ENCODE peak calls at places on chromosomes 3 and 15, in eight cellular contexts. One of them, this sample, is unnamed.

GRCh38 chr3:197891-198491 is 1.4 kb downstream of the CHL1 start:
- DNase-seq in A549: no peak
- DNase-seq in colonic mucosa: no peak
- DNase-seq in HCT116: no peak
- DNase-seq in transverse colon: no peak
- DNase-seq in left ventricle myocardium inferior: peak
- DNase-seq in CD4-positive, alpha-beta T cell: no peak
- DNase-seq in breast epithelium: peak
- DNase-seq in this sample: no peak

GRCh38 chr3:42140665-42141203 is 49.6 kb downstream of the TRAK1 start:
- DNase-seq in A549: no peak
- DNase-seq in colonic mucosa: no peak
- DNase-seq in HCT116: no peak
- DNase-seq in transverse colon: no peak
- DNase-seq in left ventricle myocardium inferior: no peak
- DNase-seq in CD4-positive, alpha-beta T cell: no peak
- DNase-seq in breast epithelium: no peak
- DNase-seq in this sample: no peak

GRCh38 chr3:66450389-66451022 is 50.3 kb downstream of the LRIG1 start:
- DNase-seq in A549: no peak
- DNase-seq in colonic mucosa: peak
- DNase-seq in HCT116: no peak
- DNase-seq in transverse colon: peak
- DNase-seq in left ventricle myocardium inferior: peak
- DNase-seq in CD4-positive, alpha-beta T cell: no peak
- DNase-seq in breast epithelium: no peak
- DNase-seq in this sample: no peak

GRCh38 chr3:110656394-110656793 is 415.2 kb upstream of the NECTIN3 start:
- DNase-seq in A549: no peak
- DNase-seq in colonic mucosa: no peak
- DNase-seq in HCT116: no peak
- DNase-seq in transverse colon: no peak
- DNase-seq in left ventricle myocardium inferior: no peak
- DNase-seq in CD4-positive, alpha-beta T cell: no peak
- DNase-seq in breast epithelium: no peak
- DNase-seq in this sample: no peak

GRCh38 chr3:186821429-186822367 is 15.4 kb upstream of the RFC4 start:
- DNase-seq in A549: peak
- DNase-seq in colonic mucosa: no peak
- DNase-seq in HCT116: peak
- DNase-seq in transverse colon: no peak
- DNase-seq in left ventricle myocardium inferior: no peak
- DNase-seq in CD4-positive, alpha-beta T cell: no peak
- DNase-seq in breast epithelium: no peak
- DNase-seq in this sample: no peak

GRCh38 chr3:100067589-100067988 is 46.7 kb downstream of the FILIP1L start:
- DNase-seq in A549: no peak
- DNase-seq in colonic mucosa: no peak
- DNase-seq in HCT116: no peak
- DNase-seq in transverse colon: no peak
- DNase-seq in left ventricle myocardium inferior: no peak
- DNase-seq in CD4-positive, alpha-beta T cell: no peak
- DNase-seq in breast epithelium: no peak
- DNase-seq in this sample: no peak

GRCh38 chr3:172224560-172225214 is 185.3 kb downstream of the FNDC3B start:
- DNase-seq in A549: no peak
- DNase-seq in colonic mucosa: no peak
- DNase-seq in HCT116: no peak
- DNase-seq in transverse colon: no peak
- DNase-seq in left ventricle myocardium inferior: no peak
- DNase-seq in CD4-positive, alpha-beta T cell: no peak
- DNase-seq in breast epithelium: no peak
- DNase-seq in this sample: no peak

GRCh38 chr15:55900019-55900418 is 93.4 kb downstream of the NEDD4 start:
- DNase-seq in A549: no peak
- DNase-seq in colonic mucosa: no peak
- DNase-seq in HCT116: no peak
- DNase-seq in transverse colon: no peak
- DNase-seq in left ventricle myocardium inferior: no peak
- DNase-seq in CD4-positive, alpha-beta T cell: no peak
- DNase-seq in breast epithelium: no peak
- DNase-seq in this sample: no peak

GRCh38 chr3:23202203-23202920 is 765 bp upstream of the UBE2E2 start:
- DNase-seq in A549: peak
- DNase-seq in colonic mucosa: peak
- DNase-seq in HCT116: no peak
- DNase-seq in transverse colon: no peak
- DNase-seq in left ventricle myocardium inferior: no peak
- DNase-seq in CD4-positive, alpha-beta T cell: no peak
- DNase-seq in breast epithelium: peak
- DNase-seq in this sample: no peak

GRCh38 chr3:116161570-116162290 is 283.6 kb downstream of the LSAMP start:
- DNase-seq in A549: no peak
- DNase-seq in colonic mucosa: no peak
- DNase-seq in HCT116: no peak
- DNase-seq in transverse colon: no peak
- DNase-seq in left ventricle myocardium inferior: no peak
- DNase-seq in CD4-positive, alpha-beta T cell: no peak
- DNase-seq in breast epithelium: no peak
- DNase-seq in this sample: no peak

GRCh38 chr3:175605851-175606250 is 746.7 kb downstream of the NAALADL2 start:
- DNase-seq in A549: no peak
- DNase-seq in colonic mucosa: no peak
- DNase-seq in HCT116: no peak
- DNase-seq in transverse colon: no peak
- DNase-seq in left ventricle myocardium inferior: no peak
- DNase-seq in CD4-positive, alpha-beta T cell: no peak
- DNase-seq in breast epithelium: no peak
- DNase-seq in this sample: no peak

GRCh38 chr3:107775958-107776357 is 253.2 kb downstream of the BBX start:
- DNase-seq in A549: no peak
- DNase-seq in colonic mucosa: no peak
- DNase-seq in HCT116: no peak
- DNase-seq in transverse colon: no peak
- DNase-seq in left ventricle myocardium inferior: no peak
- DNase-seq in CD4-positive, alpha-beta T cell: no peak
- DNase-seq in breast epithelium: no peak
- DNase-seq in this sample: no peak

GRCh38 chr15:66405007-66405406 is 18.3 kb downstream of the MAP2K1 start:
- DNase-seq in A549: no peak
- DNase-seq in colonic mucosa: no peak
- DNase-seq in HCT116: no peak
- DNase-seq in transverse colon: no peak
- DNase-seq in left ventricle myocardium inferior: no peak
- DNase-seq in CD4-positive, alpha-beta T cell: no peak
- DNase-seq in breast epithelium: no peak
- DNase-seq in this sample: no peak

GRCh38 chr3:153061938-153062528 is 100.0 kb upstream of the RAP2B start:
- DNase-seq in A549: no peak
- DNase-seq in colonic mucosa: no peak
- DNase-seq in HCT116: no peak
- DNase-seq in transverse colon: no peak
- DNase-seq in left ventricle myocardium inferior: no peak
- DNase-seq in CD4-positive, alpha-beta T cell: no peak
- DNase-seq in breast epithelium: no peak
- DNase-seq in this sample: no peak

GRCh38 chr3:113008117-113008516 is 17.3 kb downstream of the GTPBP8 start:
- DNase-seq in A549: no peak
- DNase-seq in colonic mucosa: no peak
- DNase-seq in HCT116: no peak
- DNase-seq in transverse colon: no peak
- DNase-seq in left ventricle myocardium inferior: no peak
- DNase-seq in CD4-positive, alpha-beta T cell: no peak
- DNase-seq in breast epithelium: no peak
- DNase-seq in this sample: no peak

GRCh38 chr3:152400912-152401311 is 132.2 kb downstream of the MBNL1 start:
- DNase-seq in A549: peak
- DNase-seq in colonic mucosa: no peak
- DNase-seq in HCT116: no peak
- DNase-seq in transverse colon: no peak
- DNase-seq in left ventricle myocardium inferior: no peak
- DNase-seq in CD4-positive, alpha-beta T cell: no peak
- DNase-seq in breast epithelium: no peak
- DNase-seq in this sample: no peak

GRCh38 chr3:73868688-73869315 is 244.1 kb upstream of the PDZRN3 start:
- DNase-seq in A549: peak
- DNase-seq in colonic mucosa: peak
- DNase-seq in HCT116: no peak
- DNase-seq in transverse colon: peak
- DNase-seq in left ventricle myocardium inferior: no peak
- DNase-seq in CD4-positive, alpha-beta T cell: no peak
- DNase-seq in breast epithelium: no peak
- DNase-seq in this sample: peak

GRCh38 chr15:72203507-72203837 is 5.9 kb upstream of the GRAMD2A start:
- DNase-seq in A549: peak
- DNase-seq in colonic mucosa: no peak
- DNase-seq in HCT116: no peak
- DNase-seq in transverse colon: no peak
- DNase-seq in left ventricle myocardium inferior: peak
- DNase-seq in CD4-positive, alpha-beta T cell: no peak
- DNase-seq in breast epithelium: peak
- DNase-seq in this sample: peak

GRCh38 chr15:29429584-29429983 is 160.0 kb upstream of the NSMCE3 start:
- DNase-seq in A549: no peak
- DNase-seq in colonic mucosa: no peak
- DNase-seq in HCT116: no peak
- DNase-seq in transverse colon: no peak
- DNase-seq in left ventricle myocardium inferior: no peak
- DNase-seq in CD4-positive, alpha-beta T cell: no peak
- DNase-seq in breast epithelium: no peak
- DNase-seq in this sample: no peak

GRCh38 chr3:146851665-146852064 is 246.5 kb upstream of the PLSCR5 start:
- DNase-seq in A549: no peak
- DNase-seq in colonic mucosa: no peak
- DNase-seq in HCT116: no peak
- DNase-seq in transverse colon: no peak
- DNase-seq in left ventricle myocardium inferior: no peak
- DNase-seq in CD4-positive, alpha-beta T cell: no peak
- DNase-seq in breast epithelium: no peak
- DNase-seq in this sample: no peak

DNA sequence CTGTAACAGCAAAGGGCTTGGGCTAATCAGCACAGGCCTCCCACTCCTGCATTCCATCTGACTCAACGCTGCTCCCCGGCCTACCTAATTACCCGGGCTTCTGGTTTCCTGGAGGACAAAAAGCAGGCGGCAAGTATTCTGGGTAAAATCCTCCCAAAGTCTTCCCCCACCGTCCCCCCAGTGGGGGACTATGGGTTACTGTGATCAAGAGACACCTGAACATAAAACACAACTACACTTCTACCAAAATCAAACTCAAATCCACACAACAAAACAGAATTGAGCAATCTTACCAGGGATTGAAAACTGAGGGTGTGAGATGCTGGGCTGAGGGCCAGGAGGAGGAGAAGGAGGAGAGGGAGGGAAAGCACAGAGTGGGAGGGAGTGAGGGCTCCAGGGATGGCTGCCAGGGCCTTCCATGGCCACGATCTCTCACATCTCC is 8.9 kb upstream of the NCKIPSD start:
- DNase-seq in A549: peak
- DNase-seq in colonic mucosa: peak
- DNase-seq in HCT116: peak
- DNase-seq in transverse colon: peak
- DNase-seq in left ventricle myocardium inferior: peak
- DNase-seq in CD4-positive, alpha-beta T cell: no peak
- DNase-seq in breast epithelium: peak
- DNase-seq in this sample: peak
- H3K27ac ChIP-seq in A549: peak
- H3K27ac ChIP-seq in colonic mucosa: peak
- H3K27ac ChIP-seq in HCT116: peak
- H3K27ac ChIP-seq in transverse colon: peak
- H3K27ac ChIP-seq in left ventricle myocardium inferior: peak
- H3K27ac ChIP-seq in CD4-positive, alpha-beta T cell: no peak
- H3K27ac ChIP-seq in breast epithelium: peak
- H3K27ac ChIP-seq in this sample: peak

GRCh38 chr3:197224034-197224444 is 74.4 kb downstream of the DLG1 start:
- DNase-seq in A549: peak
- DNase-seq in colonic mucosa: no peak
- DNase-seq in HCT116: peak
- DNase-seq in transverse colon: no peak
- DNase-seq in left ventricle myocardium inferior: no peak
- DNase-seq in CD4-positive, alpha-beta T cell: no peak
- DNase-seq in breast epithelium: no peak
- DNase-seq in this sample: peak
- TF ChIP-seq CTCF in A549: peak
- TF ChIP-seq CTCF in colonic mucosa: peak
- TF ChIP-seq CTCF in HCT116: peak
- TF ChIP-seq CTCF in transverse colon: peak
- TF ChIP-seq CTCF in left ventricle myocardium inferior: peak
- TF ChIP-seq CTCF in CD4-positive, alpha-beta T cell: peak
- TF ChIP-seq CTCF in breast epithelium: peak
- TF ChIP-seq CTCF in this sample: peak

GRCh38 chr3:148467341-148467740 is 230.4 kb upstream of the AGTR1 start:
- DNase-seq in A549: no peak
- DNase-seq in colonic mucosa: no peak
- DNase-seq in HCT116: no peak
- DNase-seq in transverse colon: no peak
- DNase-seq in left ventricle myocardium inferior: no peak
- DNase-seq in CD4-positive, alpha-beta T cell: no peak
- DNase-seq in breast epithelium: no peak
- DNase-seq in this sample: no peak

GRCh38 chr3:148464246-148464645 is 233.5 kb upstream of the AGTR1 start:
- DNase-seq in A549: no peak
- DNase-seq in colonic mucosa: no peak
- DNase-seq in HCT116: no peak
- DNase-seq in transverse colon: no peak
- DNase-seq in left ventricle myocardium inferior: no peak
- DNase-seq in CD4-positive, alpha-beta T cell: no peak
- DNase-seq in breast epithelium: no peak
- DNase-seq in this sample: no peak

GRCh38 chr3:148460686-148461085 is 237.0 kb upstream of the AGTR1 start:
- DNase-seq in A549: no peak
- DNase-seq in colonic mucosa: no peak
- DNase-seq in HCT116: no peak
- DNase-seq in transverse colon: no peak
- DNase-seq in left ventricle myocardium inferior: no peak
- DNase-seq in CD4-positive, alpha-beta T cell: no peak
- DNase-seq in breast epithelium: no peak
- DNase-seq in this sample: no peak

DNA sequence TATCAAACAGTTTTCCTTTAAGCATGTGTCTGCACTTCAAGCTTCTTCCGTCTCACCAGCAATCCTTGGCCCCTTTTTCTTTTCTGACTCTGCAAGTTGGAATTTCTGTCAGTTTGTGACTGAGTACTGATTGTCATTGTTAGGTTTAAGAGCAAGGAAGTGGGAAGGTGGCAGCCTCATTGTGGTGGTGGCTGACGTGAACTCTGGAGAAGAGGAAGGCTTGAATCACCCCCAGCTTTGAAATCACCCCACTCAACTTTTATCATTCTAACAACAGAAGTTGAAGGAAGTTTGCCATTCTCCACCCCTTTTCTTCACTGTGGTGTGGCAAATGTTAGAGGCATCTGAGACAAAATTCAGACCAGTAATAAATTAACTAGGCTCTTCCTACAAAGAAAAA is 231.6 kb upstream of the AGTR1 start:
- DNase-seq in A549: no peak
- DNase-seq in colonic mucosa: no peak
- DNase-seq in HCT116: no peak
- DNase-seq in transverse colon: no peak
- DNase-seq in left ventricle myocardium inferior: no peak
- DNase-seq in CD4-positive, alpha-beta T cell: no peak
- DNase-seq in breast epithelium: no peak
- DNase-seq in this sample: no peak
- H3K27ac ChIP-seq in A549: no peak
- H3K27ac ChIP-seq in colonic mucosa: no peak
- H3K27ac ChIP-seq in HCT116: no peak
- H3K27ac ChIP-seq in transverse colon: no peak
- H3K27ac ChIP-seq in left ventricle myocardium inferior: no peak
- H3K27ac ChIP-seq in CD4-positive, alpha-beta T cell: no peak
- H3K27ac ChIP-seq in breast epithelium: no peak
- H3K27ac ChIP-seq in this sample: no peak

GRCh38 chr3:184322731-184323487 is 8.5 kb downstream of the EIF4G1 start:
- DNase-seq in A549: no peak
- DNase-seq in colonic mucosa: no peak
- DNase-seq in HCT116: no peak
- DNase-seq in transverse colon: no peak
- DNase-seq in left ventricle myocardium inferior: no peak
- DNase-seq in CD4-positive, alpha-beta T cell: no peak
- DNase-seq in breast epithelium: no peak
- DNase-seq in this sample: no peak
- TF ChIP-seq CTCF in A549: no peak
- TF ChIP-seq CTCF in colonic mucosa: no peak
- TF ChIP-seq CTCF in HCT116: no peak
- TF ChIP-seq CTCF in transverse colon: no peak
- TF ChIP-seq CTCF in left ventricle myocardium inferior: no peak
- TF ChIP-seq CTCF in CD4-positive, alpha-beta T cell: no peak
- TF ChIP-seq CTCF in breast epithelium: no peak
- TF ChIP-seq CTCF in this sample: no peak

This sample was measured in RWPE1.